ENCODE peak calls at places on chromosomes 7 and 10, in six cellular contexts. One of them, this sample, is unnamed.

GRCh38 chr7:14639801-14640200 is 262.8 kb downstream of the DGKB start:
- DNase-seq in heart right ventricle: no peak
- DNase-seq in mammary epithelial cell: peak; percentile 86
- DNase-seq in AG04450: no peak
- DNase-seq in GM23338: no peak
- DNase-seq in OCI-LY7: no peak
- DNase-seq in this sample: no peak

GRCh38 chr10:93541402-93542357 is 24.8 kb upstream of the FFAR4 start:
- DNase-seq in heart right ventricle: peak; percentile 33
- DNase-seq in GM23338: peak; percentile 76
- DNase-seq in AG04450: no peak
- DNase-seq in OCI-LY7: peak; percentile 16
- DNase-seq in mammary epithelial cell: no peak
- DNase-seq in this sample: no peak

GRCh38 chr10:6201511-6201975 is 1.2 kb upstream of the PFKFB3 start:
- DNase-seq in AG04450: no peak
- DNase-seq in OCI-LY7: peak; percentile 93
- DNase-seq in GM23338: peak; percentile 68
- DNase-seq in mammary epithelial cell: peak; percentile 74
- DNase-seq in heart right ventricle: peak; percentile 62
- DNase-seq in this sample: peak; percentile 93

GRCh38 chr10:17758200-17758599 is 6.2 kb downstream of the TMEM236 start:
- DNase-seq in AG04450: no peak
- DNase-seq in mammary epithelial cell: no peak
- DNase-seq in OCI-LY7: no peak
- DNase-seq in heart right ventricle: no peak
- DNase-seq in GM23338: no peak
- DNase-seq in this sample: no peak

GRCh38 chr7:28005848-28006233 is 174.8 kb downstream of the JAZF1 start:
- DNase-seq in GM23338: no peak
- DNase-seq in heart right ventricle: no peak
- DNase-seq in OCI-LY7: no peak
- DNase-seq in mammary epithelial cell: no peak
- DNase-seq in AG04450: no peak
- DNase-seq in this sample: no peak

GRCh38 chr10:34454590-34455289 is 360.4 kb downstream of the PARD3 start:
- DNase-seq in mammary epithelial cell: no peak
- DNase-seq in heart right ventricle: no peak
- DNase-seq in AG04450: no peak
- DNase-seq in OCI-LY7: no peak
- DNase-seq in GM23338: no peak
- DNase-seq in this sample: no peak

GRCh38 chr10:49362596-49363260 is 33.2 kb downstream of the DRGX start:
- DNase-seq in OCI-LY7: peak; percentile 18
- DNase-seq in heart right ventricle: no peak
- DNase-seq in AG04450: no peak
- DNase-seq in mammary epithelial cell: no peak
- DNase-seq in GM23338: no peak
- DNase-seq in this sample: no peak

GRCh38 chr10:124181656-124182055 is 88.3 kb upstream of the CHST15 start:
- DNase-seq in mammary epithelial cell: no peak
- DNase-seq in heart right ventricle: no peak
- DNase-seq in GM23338: no peak
- DNase-seq in AG04450: no peak
- DNase-seq in OCI-LY7: no peak
- DNase-seq in this sample: no peak

GRCh38 chr7:23168111-23168885 is 13.6 kb upstream of the NUP42 start:
- DNase-seq in heart right ventricle: no peak
- DNase-seq in mammary epithelial cell: no peak
- DNase-seq in OCI-LY7: no peak
- DNase-seq in AG04450: no peak
- DNase-seq in GM23338: no peak
- DNase-seq in this sample: no peak

GRCh38 chr7:150787321-150788281 is 12.6 kb downstream of the TMEM176B start:
- DNase-seq in AG04450: no peak
- DNase-seq in GM23338: peak; percentile 33
- DNase-seq in mammary epithelial cell: no peak
- DNase-seq in heart right ventricle: peak; percentile 55
- DNase-seq in OCI-LY7: no peak
- DNase-seq in this sample: no peak

GRCh38 chr7:118861581-118861980 is 637.1 kb downstream of the ANKRD7 start:
- DNase-seq in GM23338: no peak
- DNase-seq in heart right ventricle: no peak
- DNase-seq in OCI-LY7: no peak
- DNase-seq in AG04450: no peak
- DNase-seq in mammary epithelial cell: no peak
- DNase-seq in this sample: no peak

GRCh38 chr10:24947304-24948097 is 4.9 kb downstream of the PRTFDC1 start:
- DNase-seq in mammary epithelial cell: peak; percentile 89
- DNase-seq in GM23338: no peak
- DNase-seq in heart right ventricle: peak; percentile 20
- DNase-seq in AG04450: no peak
- DNase-seq in OCI-LY7: no peak
- DNase-seq in this sample: no peak

GRCh38 chr10:80413152-80413996 is 5.0 kb downstream of the PRXL2A start:
- DNase-seq in mammary epithelial cell: peak; percentile 76
- DNase-seq in OCI-LY7: no peak
- DNase-seq in GM23338: peak; percentile 14
- DNase-seq in heart right ventricle: no peak
- DNase-seq in AG04450: no peak
- DNase-seq in this sample: no peak

GRCh38 chr7:20484366-20484765 is 131.1 kb upstream of the ABCB5 start:
- DNase-seq in heart right ventricle: no peak
- DNase-seq in AG04450: no peak
- DNase-seq in mammary epithelial cell: no peak
- DNase-seq in OCI-LY7: no peak
- DNase-seq in GM23338: no peak
- DNase-seq in this sample: no peak

GRCh38 chr7:43112941-43113621 is 634 bp downstream of the HECW1 start:
- DNase-seq in AG04450: no peak
- DNase-seq in GM23338: peak; percentile 85
- DNase-seq in heart right ventricle: no peak
- DNase-seq in OCI-LY7: no peak
- DNase-seq in mammary epithelial cell: peak; percentile 37
- DNase-seq in this sample: no peak

GRCh38 chr10:115950320-115950719 is 322.7 kb downstream of the GFRA1 start:
- DNase-seq in OCI-LY7: no peak
- DNase-seq in GM23338: no peak
- DNase-seq in mammary epithelial cell: no peak
- DNase-seq in heart right ventricle: no peak
- DNase-seq in AG04450: no peak
- DNase-seq in this sample: no peak

GRCh38 chr10:75400769-75401568 is 595 bp downstream of the ZNF503 start:
- DNase-seq in OCI-LY7: no peak
- DNase-seq in GM23338: peak; percentile 64
- DNase-seq in mammary epithelial cell: peak; percentile 49
- DNase-seq in heart right ventricle: peak; percentile 54
- DNase-seq in AG04450: no peak
- DNase-seq in this sample: no peak

GRCh38 chr10:90652519-90652918 is 205.3 kb downstream of the HTR7 start:
- DNase-seq in AG04450: no peak
- DNase-seq in mammary epithelial cell: peak; percentile 37
- DNase-seq in heart right ventricle: no peak
- DNase-seq in GM23338: peak; percentile 60
- DNase-seq in OCI-LY7: no peak
- DNase-seq in this sample: peak; percentile 16

GRCh38 chr7:105759670-105760548 is 116.5 kb downstream of the ATXN7L1 start:
- DNase-seq in heart right ventricle: peak; percentile 36
- DNase-seq in OCI-LY7: peak; percentile 33
- DNase-seq in mammary epithelial cell: peak; percentile 37
- DNase-seq in GM23338: peak; percentile 77
- DNase-seq in AG04450: no peak
- DNase-seq in this sample: no peak

GRCh38 chr7:21641546-21641945 is 98.7 kb downstream of the DNAH11 start:
- DNase-seq in OCI-LY7: no peak
- DNase-seq in heart right ventricle: no peak
- DNase-seq in AG04450: no peak
- DNase-seq in mammary epithelial cell: no peak
- DNase-seq in GM23338: no peak
- DNase-seq in this sample: no peak

GRCh38 chr10:71077796-71078453 is 134.4 kb upstream of the UNC5B start:
- DNase-seq in OCI-LY7: no peak
- DNase-seq in AG04450: no peak
- DNase-seq in mammary epithelial cell: no peak
- DNase-seq in heart right ventricle: no peak
- DNase-seq in GM23338: no peak
- DNase-seq in this sample: no peak

GRCh38 chr7:100051611-100052010 is 2.0 kb downstream of the ZSCAN21 start:
- DNase-seq in OCI-LY7: no peak
- DNase-seq in heart right ventricle: no peak
- DNase-seq in mammary epithelial cell: no peak
- DNase-seq in GM23338: no peak
- DNase-seq in AG04450: no peak
- DNase-seq in this sample: no peak

GRCh38 chr10:13761490-13762091 is 174.8 kb downstream of the PRPF18 start:
- DNase-seq in heart right ventricle: no peak
- DNase-seq in AG04450: no peak
- DNase-seq in OCI-LY7: no peak
- DNase-seq in GM23338: no peak
- DNase-seq in mammary epithelial cell: no peak
- DNase-seq in this sample: no peak

GRCh38 chr7:78175744-78176143 is 377.2 kb downstream of the PHTF2 start:
- DNase-seq in AG04450: no peak
- DNase-seq in mammary epithelial cell: no peak
- DNase-seq in heart right ventricle: no peak
- DNase-seq in GM23338: no peak
- DNase-seq in OCI-LY7: no peak
- DNase-seq in this sample: no peak

GRCh38 chr7:17408245-17408903 is 109.9 kb downstream of the AHR start:
- DNase-seq in mammary epithelial cell: peak; percentile 93
- DNase-seq in AG04450: peak; percentile 74
- DNase-seq in OCI-LY7: no peak
- DNase-seq in heart right ventricle: peak; percentile 16
- DNase-seq in GM23338: no peak
- DNase-seq in this sample: no peak

GRCh38 chr7:75639071-75639892 is 99.5 kb downstream of the HIP1 start:
- DNase-seq in OCI-LY7: peak; percentile 41
- DNase-seq in GM23338: peak; percentile 85
- DNase-seq in AG04450: no peak
- DNase-seq in mammary epithelial cell: peak; percentile 45
- DNase-seq in heart right ventricle: peak; percentile 61
- DNase-seq in this sample: no peak

GRCh38 chr7:142871260-142872105 is 14.1 kb downstream of the TRPV6 start:
- DNase-seq in OCI-LY7: no peak
- DNase-seq in AG04450: no peak
- DNase-seq in mammary epithelial cell: no peak
- DNase-seq in heart right ventricle: no peak
- DNase-seq in GM23338: no peak
- DNase-seq in this sample: no peak

GRCh38 chr7:74501298-74501697 is 47.6 kb downstream of the GTF2IRD1 start:
- DNase-seq in OCI-LY7: no peak
- DNase-seq in mammary epithelial cell: no peak
- DNase-seq in GM23338: peak; percentile 56
- DNase-seq in heart right ventricle: peak; percentile 67
- DNase-seq in AG04450: no peak
- DNase-seq in this sample: no peak
- H3K4me3 ChIP-seq in OCI-LY7: no peak overlapping the region
- H3K4me3 ChIP-seq in mammary epithelial cell: no peak overlapping the region
- H3K4me3 ChIP-seq in GM23338: no peak overlapping the region
- H3K4me3 ChIP-seq in heart right ventricle: peak overlapping the region; percentile 29
- H3K4me3 ChIP-seq in AG04450: no peak overlapping the region
- H3K4me3 ChIP-seq in this sample: no peak overlapping the region

GRCh38 chr7:116529250-116529649 is 4.4 kb downstream of the CAV1 start:
- DNase-seq in OCI-LY7: no peak
- DNase-seq in heart right ventricle: no peak
- DNase-seq in AG04450: no peak
- DNase-seq in GM23338: no peak
- DNase-seq in mammary epithelial cell: no peak
- DNase-seq in this sample: no peak
- H3K4me3 ChIP-seq in OCI-LY7: no peak overlapping the region
- H3K4me3 ChIP-seq in heart right ventricle: peak overlapping the region; percentile 68
- H3K4me3 ChIP-seq in AG04450: peak overlapping the region; percentile 50
- H3K4me3 ChIP-seq in GM23338: no peak overlapping the region
- H3K4me3 ChIP-seq in mammary epithelial cell: no peak overlapping the region
- H3K4me3 ChIP-seq in this sample: no peak overlapping the region

GRCh38 chr10:132538790-132539421 is 1.3 kb downstream of the INPP5A start:
- DNase-seq in OCI-LY7: no peak
- DNase-seq in heart right ventricle: no peak
- DNase-seq in AG04450: no peak
- DNase-seq in GM23338: no peak
- DNase-seq in mammary epithelial cell: no peak
- DNase-seq in this sample: no peak

GRCh38 chr10:132539894-132540293 is 2.3 kb downstream of the INPP5A start:
- DNase-seq in AG04450: no peak
- DNase-seq in OCI-LY7: no peak
- DNase-seq in mammary epithelial cell: no peak
- DNase-seq in heart right ventricle: no peak
- DNase-seq in GM23338: no peak
- DNase-seq in this sample: peak; percentile 30

GRCh38 chr10:132540456-132540855 is 2.9 kb downstream of the INPP5A start:
- DNase-seq in AG04450: no peak
- DNase-seq in mammary epithelial cell: no peak
- DNase-seq in OCI-LY7: no peak
- DNase-seq in heart right ventricle: no peak
- DNase-seq in GM23338: peak; percentile 38
- DNase-seq in this sample: no peak

GRCh38 chr10:132538031-132538789 is 623 bp downstream of the INPP5A start:
- DNase-seq in heart right ventricle: no peak
- DNase-seq in AG04450: no peak
- DNase-seq in OCI-LY7: no peak
- DNase-seq in mammary epithelial cell: no peak
- DNase-seq in GM23338: no peak
- DNase-seq in this sample: no peak

DNA sequence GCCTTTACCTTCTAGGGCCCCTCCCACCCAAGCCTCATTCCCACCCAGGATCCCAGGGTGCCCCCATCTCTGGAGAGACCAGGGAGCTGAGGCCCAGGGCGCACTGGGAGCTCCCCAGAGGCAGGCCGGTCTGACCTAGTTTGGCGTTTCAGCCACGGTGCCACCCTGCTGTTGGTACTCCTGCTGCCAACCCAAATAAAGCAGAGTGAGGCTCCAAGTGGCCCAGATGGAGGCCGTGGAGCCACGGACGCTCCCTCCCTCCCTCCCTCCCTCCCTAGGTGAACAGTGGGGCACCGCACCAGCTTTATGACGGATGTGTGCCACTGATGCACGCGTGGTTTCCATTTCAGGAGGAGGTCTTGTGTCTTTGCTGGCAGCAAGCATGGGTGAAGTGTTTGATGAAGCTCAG is 1.8 kb downstream of the INPP5A start:
- DNase-seq in heart right ventricle: peak; percentile 39
- DNase-seq in AG04450: no peak
- DNase-seq in OCI-LY7: no peak
- DNase-seq in mammary epithelial cell: no peak
- DNase-seq in GM23338: no peak
- DNase-seq in this sample: peak; percentile 28
- H3K4me3 ChIP-seq in heart right ventricle: peak overlapping the region; percentile 90
- H3K4me3 ChIP-seq in AG04450: peak overlapping the region; percentile 43
- H3K4me3 ChIP-seq in OCI-LY7: peak overlapping the region; percentile 75
- H3K4me3 ChIP-seq in mammary epithelial cell: no peak overlapping the region
- H3K4me3 ChIP-seq in GM23338: no peak overlapping the region
- H3K4me3 ChIP-seq in this sample: no peak overlapping the region

DNA sequence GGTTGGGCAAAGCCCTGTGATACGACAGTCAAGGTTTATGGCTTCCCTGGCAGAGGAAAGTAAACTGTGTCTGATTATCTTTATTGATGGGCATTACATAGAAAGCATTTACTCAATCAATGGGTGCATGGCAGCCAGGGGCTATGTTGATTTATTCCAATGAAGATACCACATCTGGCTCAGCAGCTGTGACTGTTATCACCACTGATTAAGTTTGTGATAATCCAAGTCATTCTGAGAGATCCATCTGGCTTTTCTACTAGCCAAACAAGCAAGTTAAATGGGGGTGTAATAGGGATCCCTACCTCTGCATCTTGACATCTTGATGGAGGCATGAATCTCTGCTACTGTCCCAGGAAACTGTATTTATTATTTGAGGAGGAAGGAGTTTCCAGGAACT is 86.7 kb downstream of the KLF6 start:
- DNase-seq in heart right ventricle: no peak
- DNase-seq in mammary epithelial cell: no peak
- DNase-seq in OCI-LY7: no peak
- DNase-seq in GM23338: no peak
- DNase-seq in AG04450: no peak
- DNase-seq in this sample: no peak
- H3K4me3 ChIP-seq in heart right ventricle: no peak overlapping the region
- H3K4me3 ChIP-seq in mammary epithelial cell: no peak overlapping the region
- H3K4me3 ChIP-seq in OCI-LY7: no peak overlapping the region
- H3K4me3 ChIP-seq in GM23338: no peak overlapping the region
- H3K4me3 ChIP-seq in AG04450: no peak overlapping the region
- H3K4me3 ChIP-seq in this sample: no peak overlapping the region

This sample was measured in Jurkat, Clone E6-1.